ENCODE peak calls at places on chromosomes 2 and 18, in six cellular contexts. I, X, T, F, L and Z are unnamed samples.
A peak's percentile ranks its signal among the peaks of the same experiment; 100 is the strongest.

GRCh38 chr2:83516503-83516902 is 942.6 kb downstream of the SUCLG1 start:
- DNase-seq in F (no peak), X (no peak), I (no peak), T (no peak), L (no peak), Z (no peak)

GRCh38 chr2:148391324-148391723 is 253.2 kb upstream of the EPC2 start:
- DNase-seq in F (peak; percentile 83), L (peak; percentile 25), I (no peak), X (no peak), T (no peak), Z (no peak)

GRCh38 chr18:986071-986470 is 81.4 kb downstream of the ADCYAP1 start:
- DNase-seq in F (peak; percentile 52), T (no peak), X (no peak), I (no peak), L (no peak), Z (no peak)

GRCh38 chr2:236338495-236339184 is 74.4 kb upstream of the ASB18 start:
- DNase-seq in L (no peak), X (no peak), I (peak; percentile 51), T (peak; percentile 39), F (peak; percentile 62), Z (no peak)

GRCh38 chr18:67133669-67134068 is 382.9 kb downstream of the DSEL start:
- DNase-seq in I (no peak), X (no peak), T (no peak), F (no peak), L (no peak), Z (no peak)

GRCh38 chr2:224436634-224437033 is 34.7 kb upstream of the FAM124B start:
- DNase-seq in T (no peak), F (peak; percentile 63), X (no peak), L (peak; percentile 11), I (no peak), Z (no peak)

GRCh38 chr2:15337996-15338666 is 223.0 kb downstream of the NBAS start:
- DNase-seq in I (no peak), X (no peak), F (peak; percentile 20), L (peak; percentile 54), T (no peak), Z (no peak)

GRCh38 chr2:42804338-42804737 is 12.0 kb upstream of the HAAO start:
- DNase-seq in T (no peak), L (no peak), F (no peak), I (no peak), X (no peak), Z (no peak)

GRCh38 chr2:178016612-178017011 is 56.0 kb downstream of the PDE11A start:
- DNase-seq in T (no peak), F (no peak), I (no peak), L (no peak), X (no peak), Z (no peak)

GRCh38 chr2:188272121-188272520 is 19.6 kb upstream of the GULP1 start:
- DNase-seq in I (no peak), F (no peak), X (no peak), L (peak; percentile 5), T (no peak), Z (no peak)

GRCh38 chr2:207337234-207338219 is 171.8 kb upstream of the KLF7 start:
- DNase-seq in F (peak; percentile 78), X (peak; percentile 46), T (no peak), I (no peak), L (peak; percentile 57), Z (no peak)

GRCh38 chr18:37741012-37741586 is 175.5 kb upstream of the CELF4 start:
- DNase-seq in L (no peak), F (no peak), X (no peak), T (no peak), I (no peak), Z (no peak)

GRCh38 chr2:43206602-43207001 is 19.8 kb downstream of the ZFP36L2 start:
- DNase-seq in I (no peak), X (no peak), F (no peak), T (no peak), L (no peak), Z (no peak)

GRCh38 chr2:235498556-235499305 is 4.9 kb downstream of the AGAP1 start:
- DNase-seq in T (no peak), F (peak; percentile 56), X (no peak), L (peak; percentile 26), I (no peak), Z (no peak)

GRCh38 chr18:66994790-66995189 is 390.9 kb upstream of the CDH19 start:
- DNase-seq in X (no peak), T (no peak), I (no peak), F (no peak), L (no peak), Z (no peak)